ENCODE peak calls at places on chromosomes 16 and 17, in seven cellular contexts. F is heart left ventricle, D is progenitor cell of endocrine pancreas, S is psoas muscle, Z is choroid plexus epithelial cell, N is OCI-LY7, M is GM12865. A is an unnamed sample.

GRCh38 chr16:68131813-68132706 is 46.9 kb downstream of the NFATC3 start:
- DNase-seq in D (no peak), N (no peak), Z (no peak), M (no peak), S (no peak), F (no peak), A (no peak)

GRCh38 chr16:72455743-72456659 is 284.0 kb upstream of the PMFBP1 start:
- DNase-seq in S (no peak), M (no peak), Z (no peak), D (no peak), F (no peak), N (peak), A (no peak)

GRCh38 chr16:31092330-31092729 is 2.3 kb downstream of the VKORC1 start:
- DNase-seq in D (no peak), F (no peak), Z (no peak), S (peak), M (no peak), N (no peak), A (no peak)

GRCh38 chr16:49504023-49504364 is 130.4 kb downstream of the C16orf78 start:
- DNase-seq in S (no peak), M (no peak), Z (no peak), D (no peak), N (no peak), F (no peak), A (no peak)

GRCh38 chr17:37392024-37392590 is 14.5 kb downstream of the ACACA start:
- DNase-seq in D (no peak), Z (peak), N (no peak), S (no peak), M (peak), F (no peak), A (peak)

GRCh38 chr17:71975998-71976649 is 144.7 kb upstream of the SOX9 start:
- DNase-seq in F (peak), Z (peak), M (no peak), N (no peak), S (peak), D (no peak), A (peak)

GRCh38 chr17:48791128-48792032 is 25.6 kb downstream of the TTLL6 start:
- DNase-seq in N (peak), F (peak), M (peak), S (peak), Z (peak), D (peak), A (peak)

GRCh38 chr16:17944345-17944744 is 392.2 kb downstream of the NPIPA8 start:
- DNase-seq in F (no peak), S (no peak), Z (no peak), M (no peak), D (no peak), N (no peak), A (no peak)

GRCh38 chr17:79224903-79225302 is 150.3 kb downstream of the ENGASE start:
- DNase-seq in S (no peak), M (no peak), Z (no peak), F (peak), D (no peak), N (no peak), A (no peak)
- TF ChIP-seq CTCF in S (no peak), M (no peak), Z (no peak), F (no peak), D (no peak), N (no peak), A (no peak)

DNA sequence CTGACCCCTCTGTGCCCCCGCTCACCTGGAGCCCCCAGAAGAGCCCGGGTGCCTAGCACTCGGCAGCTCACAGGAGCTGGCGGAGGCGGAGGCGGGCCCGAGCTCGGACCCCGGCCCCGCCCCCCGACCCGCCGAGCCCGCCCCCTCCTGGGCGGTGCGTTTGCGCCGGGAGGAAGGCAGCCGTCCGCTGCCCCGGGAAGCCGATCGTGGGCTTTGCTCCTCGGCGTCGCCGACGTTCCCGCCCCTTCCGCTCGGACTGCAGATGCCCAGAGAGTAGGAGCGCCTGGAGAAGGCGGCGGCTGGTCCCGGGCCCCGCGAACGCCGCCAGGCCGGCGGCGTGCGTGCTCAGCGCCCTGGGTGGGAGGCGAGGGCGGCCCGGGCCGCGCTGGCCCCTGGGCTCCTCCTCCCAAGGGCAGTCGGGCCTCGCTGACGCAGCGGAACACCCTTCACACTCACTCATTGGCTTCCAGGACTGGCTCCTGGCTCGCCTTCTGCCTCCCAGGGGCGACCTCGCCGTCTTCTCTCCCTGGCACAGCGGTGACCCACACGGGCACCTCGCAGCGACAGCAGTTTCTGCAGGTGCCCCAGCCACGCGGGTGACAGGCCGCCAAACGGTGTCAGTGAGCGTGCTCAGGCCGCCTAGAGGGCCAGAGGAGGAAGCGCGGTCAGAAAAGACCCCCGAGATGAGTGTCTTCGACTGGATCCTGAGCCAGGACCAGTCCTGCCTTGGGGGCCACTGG is at the start of gene PLSCR3:
- DNase-seq in N (peak), D (peak), F (peak), M (peak), Z (peak), S (peak), A (peak)
- TF ChIP-seq CTCF in N (no peak), D (peak), F (peak), M (peak), Z (peak), S (no peak), A (peak)

GRCh38 chr16:29694384-29695195 is 15.6 kb downstream of the QPRT start:
- DNase-seq in Z (no peak), S (peak), F (no peak), M (peak), D (no peak), N (no peak), A (no peak)
- TF ChIP-seq CTCF in Z (no peak), S (no peak), F (no peak), M (no peak), D (no peak), N (no peak), A (no peak)

GRCh38 chr16:23301251-23302044 is 654 bp upstream of the SCNN1B start:
- DNase-seq in F (no peak), N (no peak), M (no peak), Z (no peak), D (no peak), S (no peak), A (no peak)

GRCh38 chr16:23293016-23293415 is 9.1 kb upstream of the SCNN1B start:
- DNase-seq in F (no peak), Z (no peak), M (peak), S (no peak), D (no peak), N (no peak), A (no peak)

GRCh38 chr16:23298290-23298689 is 3.8 kb upstream of the SCNN1B start:
- DNase-seq in Z (no peak), S (no peak), D (no peak), F (no peak), N (no peak), M (no peak), A (no peak)

GRCh38 chr16:23294260-23294659 is 7.8 kb upstream of the SCNN1B start:
- DNase-seq in M (no peak), D (no peak), N (no peak), Z (no peak), S (no peak), F (no peak), A (no peak)

GRCh38 chr16:23296994-23297393 is 5.1 kb upstream of the SCNN1B start:
- DNase-seq in S (no peak), N (peak), Z (no peak), D (no peak), M (peak), F (no peak), A (no peak)
- TF ChIP-seq CTCF in S (no peak), N (peak), Z (no peak), D (peak), M (peak), F (no peak), A (no peak)

GRCh38 chr17:21525464-21526130 is 149.4 kb downstream of the KCNJ12 start:
- DNase-seq in Z (no peak), N (no peak), S (no peak), F (no peak), M (no peak), D (no peak), A (no peak)
- TF ChIP-seq CTCF in Z (peak), N (no peak), S (peak), F (no peak), M (no peak), D (peak), A (no peak)

DNA sequence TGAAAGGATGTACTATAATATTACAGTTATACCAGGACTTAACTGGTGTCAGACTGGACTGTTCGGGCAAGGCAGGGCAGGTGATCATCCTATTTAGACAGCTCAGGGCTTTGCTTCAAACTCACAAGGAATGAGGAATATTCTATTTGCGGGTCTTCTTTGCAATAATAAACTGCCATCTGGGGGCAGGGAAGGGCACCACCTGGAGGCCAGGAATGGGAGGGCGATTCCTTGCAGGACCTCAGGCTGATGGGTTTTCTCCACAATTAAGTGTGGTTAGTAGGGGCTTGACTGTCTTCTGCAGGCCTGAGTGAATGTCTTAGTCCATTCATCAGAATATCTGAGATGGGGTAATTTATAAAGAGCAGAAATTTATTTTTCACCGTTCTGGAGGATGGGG is 424.1 kb downstream of the CA10 start:
- DNase-seq in F (no peak), Z (no peak), N (no peak), M (no peak), S (no peak), D (no peak), A (no peak)
- TF ChIP-seq CTCF in F (peak), Z (peak), N (peak), M (no peak), S (no peak), D (peak), A (no peak)

DNA sequence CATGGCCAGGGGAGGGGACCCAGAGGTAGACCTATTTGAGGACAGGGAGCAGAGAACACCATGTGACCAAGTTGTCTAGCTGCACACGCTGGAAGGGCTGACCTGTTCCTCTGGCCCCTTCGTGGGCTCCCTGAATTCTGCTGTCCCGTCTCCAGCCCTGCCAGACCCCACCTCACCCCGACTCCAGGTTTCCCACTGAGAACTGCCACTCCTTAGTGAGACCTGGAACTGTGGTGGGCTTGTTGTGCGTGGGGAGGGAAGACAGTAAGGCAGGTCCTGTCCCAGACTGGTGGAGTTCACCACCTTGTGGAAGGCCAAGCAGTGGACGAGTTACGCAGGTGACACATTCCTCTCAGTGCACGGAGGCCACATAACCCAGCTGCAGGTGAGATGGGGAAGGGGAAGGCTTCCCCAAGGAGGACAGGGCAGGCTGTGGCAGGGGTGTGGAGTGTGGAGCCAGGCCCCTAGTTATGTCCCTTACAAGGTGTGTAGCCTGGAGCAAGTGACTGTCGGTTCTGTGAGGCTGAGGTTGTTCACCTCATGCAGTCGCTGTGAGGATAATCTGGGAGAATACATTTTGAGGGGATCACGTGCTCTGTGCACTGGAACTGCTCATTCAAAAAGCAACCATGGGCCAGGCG is 54.7 kb downstream of the USP22 start:
- DNase-seq in F (no peak), Z (no peak), N (no peak), S (peak), M (no peak), D (no peak), A (no peak)
- TF ChIP-seq CTCF in F (no peak), Z (no peak), N (no peak), S (no peak), M (no peak), D (no peak), A (no peak)

GRCh38 chr16:15782573-15783365 is 74.1 kb downstream of the MYH11 start:
- DNase-seq in Z (peak), M (no peak), S (no peak), F (no peak), D (no peak), N (no peak), A (no peak)
- TF ChIP-seq CTCF in Z (no peak), M (no peak), S (no peak), F (no peak), D (no peak), N (no peak), A (no peak)